ENCODE peak calls at places on chromosomes 16 and 17, in five cellular contexts. One of them, this sample, is unnamed.

GRCh38 chr17:14317383-14317782 is 16.5 kb downstream of the HS3ST3B1 start:
- DNase-seq in SK-N-SH: no peak
- DNase-seq in K562: no peak
- DNase-seq in HepG2: no peak
- DNase-seq in H1: no peak
- DNase-seq in this sample: no peak

GRCh38 chr16:84673203-84673535 is 24.9 kb downstream of the KLHL36 start:
- DNase-seq in SK-N-SH: no peak
- DNase-seq in K562: no peak
- DNase-seq in HepG2: no peak
- DNase-seq in H1: no peak
- DNase-seq in this sample: peak; percentile 5

GRCh38 chr16:23428351-23428750 is 24.6 kb downstream of the COG7 start:
- DNase-seq in SK-N-SH: no peak
- DNase-seq in K562: no peak
- DNase-seq in HepG2: no peak
- DNase-seq in H1: no peak
- DNase-seq in this sample: no peak

GRCh38 chr16:57299009-57299718 is 14.7 kb upstream of the PLLP start:
- DNase-seq in SK-N-SH: peak; percentile 69
- DNase-seq in K562: peak; percentile 44
- DNase-seq in HepG2: peak; percentile 71
- DNase-seq in H1: peak; percentile 68
- DNase-seq in this sample: no peak

GRCh38 chr17:40561871-40562611 is 3.2 kb downstream of the CCR7 start:
- DNase-seq in SK-N-SH: no peak
- DNase-seq in K562: no peak
- DNase-seq in HepG2: no peak
- DNase-seq in H1: no peak
- DNase-seq in this sample: no peak

GRCh38 chr16:3822366-3823045 is 58.0 kb downstream of the CREBBP start:
- DNase-seq in SK-N-SH: no peak
- DNase-seq in K562: no peak
- DNase-seq in HepG2: no peak
- DNase-seq in H1: no peak
- DNase-seq in this sample: no peak

GRCh38 chr16:79372504-79373184 is 227.9 kb downstream of the MAF start:
- DNase-seq in SK-N-SH: no peak
- DNase-seq in K562: no peak
- DNase-seq in HepG2: no peak
- DNase-seq in H1: no peak
- DNase-seq in this sample: no peak

GRCh38 chr17:14011740-14012405 is 57.4 kb upstream of the COX10 start:
- DNase-seq in SK-N-SH: no peak
- DNase-seq in K562: no peak
- DNase-seq in HepG2: no peak
- DNase-seq in H1: no peak
- DNase-seq in this sample: no peak

GRCh38 chr17:45353047-45353446 is 36.2 kb upstream of the MAP3K14 start:
- DNase-seq in SK-N-SH: no peak
- DNase-seq in K562: no peak
- DNase-seq in HepG2: no peak
- DNase-seq in H1: no peak
- DNase-seq in this sample: peak; percentile 64

GRCh38 chr16:65176603-65177002 is 54.7 kb upstream of the CDH11 start:
- DNase-seq in SK-N-SH: no peak
- DNase-seq in K562: no peak
- DNase-seq in HepG2: no peak
- DNase-seq in H1: no peak
- DNase-seq in this sample: no peak

GRCh38 chr16:67901734-67902133 is 8.7 kb downstream of the PSKH1 start:
- DNase-seq in SK-N-SH: no peak
- DNase-seq in K562: no peak
- DNase-seq in HepG2: peak; percentile 59
- DNase-seq in H1: no peak
- DNase-seq in this sample: no peak

GRCh38 chr17:57737450-57737849 is 7.6 kb downstream of the CCDC182 start:
- DNase-seq in SK-N-SH: no peak
- DNase-seq in K562: no peak
- DNase-seq in HepG2: no peak
- DNase-seq in H1: no peak
- DNase-seq in this sample: no peak

GRCh38 chr16:85235988-85236831 is 123.9 kb upstream of the CIBAR2 start:
- DNase-seq in SK-N-SH: no peak
- DNase-seq in K562: no peak
- DNase-seq in HepG2: no peak
- DNase-seq in H1: no peak
- DNase-seq in this sample: no peak

GRCh38 chr16:85778873-85779272 is 20.5 kb downstream of the EMC8 start:
- DNase-seq in SK-N-SH: no peak
- DNase-seq in K562: no peak
- DNase-seq in HepG2: no peak
- DNase-seq in H1: no peak
- DNase-seq in this sample: no peak

GRCh38 chr17:49574283-49574892 is 1.3 kb upstream of the NXPH3 start:
- DNase-seq in SK-N-SH: peak; percentile 33
- DNase-seq in K562: no peak
- DNase-seq in HepG2: no peak
- DNase-seq in H1: no peak
- DNase-seq in this sample: no peak
- TF ChIP-seq GABPA in SK-N-SH: no peak
- TF ChIP-seq GABPA in K562: no peak
- TF ChIP-seq GABPA in HepG2: no peak
- TF ChIP-seq GABPA in H1: no peak
- TF ChIP-seq GABPA in this sample: no peak

DNA sequence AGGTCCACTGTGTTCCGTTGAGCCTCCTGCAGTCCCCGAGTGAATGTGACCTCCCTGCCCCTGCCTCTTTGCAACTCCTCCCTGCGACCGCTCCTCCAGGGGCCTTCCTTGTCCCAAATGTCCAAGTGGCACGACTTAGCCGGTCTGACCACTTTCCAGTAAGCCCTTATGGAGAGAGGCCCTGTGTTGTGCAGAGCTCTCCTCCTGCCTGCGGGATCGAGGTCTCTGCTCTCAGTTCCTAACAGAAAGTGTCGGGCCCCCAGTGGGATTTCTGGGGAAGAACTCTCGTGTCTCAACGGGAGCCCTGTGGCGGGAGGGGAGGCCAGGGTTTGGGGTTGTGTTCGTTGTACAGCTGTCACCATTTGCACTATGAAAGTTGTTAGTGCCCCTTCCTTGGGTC is 234.3 kb downstream of the SEC14L1 start:
- DNase-seq in SK-N-SH: no peak
- DNase-seq in K562: no peak
- DNase-seq in HepG2: no peak
- DNase-seq in H1: no peak
- DNase-seq in this sample: no peak
- H3K4me3 ChIP-seq in SK-N-SH: peak overlapping the region; percentile 88
- H3K4me3 ChIP-seq in K562: no peak overlapping the region
- H3K4me3 ChIP-seq in HepG2: peak overlapping the region; percentile 88
- H3K4me3 ChIP-seq in H1: no peak overlapping the region
- H3K4me3 ChIP-seq in this sample: no peak overlapping the region

DNA sequence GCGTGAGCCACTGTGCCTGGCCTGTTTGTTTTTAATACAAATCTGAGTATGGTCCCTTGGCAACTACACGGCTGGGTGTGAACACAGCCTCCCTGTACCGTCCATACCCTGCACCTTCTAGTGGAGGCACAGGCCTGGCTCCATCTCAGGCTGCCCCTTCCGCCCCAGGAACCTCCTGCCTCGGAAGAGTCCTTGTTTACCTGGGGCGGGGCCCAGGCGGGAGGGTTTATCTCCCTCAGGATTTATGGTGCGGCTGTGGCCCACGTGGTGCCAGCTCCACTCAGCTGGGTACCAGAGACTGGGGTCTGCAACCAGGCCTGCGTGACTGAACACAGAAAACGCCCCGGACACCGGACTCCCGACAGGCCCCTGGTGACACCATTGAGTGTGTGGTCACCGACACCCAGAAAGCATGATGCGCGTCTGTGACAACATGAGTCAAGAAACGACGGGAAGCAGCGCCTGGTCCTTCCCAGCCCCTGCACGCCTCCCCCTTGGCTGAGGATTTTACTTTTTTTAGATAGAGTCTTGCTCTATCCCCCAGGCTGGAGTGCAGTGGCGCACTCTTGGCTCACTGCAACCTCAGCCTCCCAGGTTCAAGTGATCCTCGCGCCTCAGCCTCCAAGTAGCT is 18.9 kb downstream of the UNKL start:
- DNase-seq in SK-N-SH: no peak
- DNase-seq in K562: no peak
- DNase-seq in HepG2: no peak
- DNase-seq in H1: no peak
- DNase-seq in this sample: no peak
- TF ChIP-seq GABPA in SK-N-SH: no peak
- TF ChIP-seq GABPA in K562: no peak
- TF ChIP-seq GABPA in HepG2: no peak
- TF ChIP-seq GABPA in H1: no peak
- TF ChIP-seq GABPA in this sample: no peak

GRCh38 chr16:75379911-75380847 is 53.1 kb downstream of the CFDP1 start:
- DNase-seq in SK-N-SH: no peak
- DNase-seq in K562: no peak
- DNase-seq in HepG2: no peak
- DNase-seq in H1: no peak
- DNase-seq in this sample: peak; percentile 13
- H3K4me3 ChIP-seq in SK-N-SH: no peak overlapping the region
- H3K4me3 ChIP-seq in K562: no peak overlapping the region
- H3K4me3 ChIP-seq in HepG2: no peak overlapping the region
- H3K4me3 ChIP-seq in H1: no peak overlapping the region
- H3K4me3 ChIP-seq in this sample: no peak overlapping the region

DNA sequence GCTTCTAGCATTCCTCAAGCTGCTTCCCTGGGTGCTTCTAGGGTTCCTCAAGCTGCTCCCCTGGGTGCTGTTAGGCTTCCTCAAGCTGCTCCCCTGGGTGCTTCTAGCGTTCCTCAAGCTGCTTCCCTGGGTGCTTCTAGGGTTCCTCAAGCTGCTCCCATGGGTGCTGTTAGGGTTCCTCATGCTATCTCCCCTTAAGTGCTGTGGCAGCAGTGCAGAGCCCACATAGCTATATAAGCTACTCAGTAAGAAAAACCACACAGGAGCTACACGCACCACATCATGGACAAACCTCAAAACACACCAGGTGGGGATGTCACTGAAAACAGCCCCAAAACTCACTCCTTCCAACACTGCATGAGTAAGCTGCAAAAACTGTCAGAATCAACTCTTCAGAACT is 35.2 kb downstream of the ANKRD11 start:
- DNase-seq in SK-N-SH: no peak
- DNase-seq in K562: no peak
- DNase-seq in HepG2: no peak
- DNase-seq in H1: no peak
- DNase-seq in this sample: no peak
- TF ChIP-seq GABPA in SK-N-SH: no peak
- TF ChIP-seq GABPA in K562: no peak
- TF ChIP-seq GABPA in HepG2: no peak
- TF ChIP-seq GABPA in H1: no peak
- TF ChIP-seq GABPA in this sample: no peak

GRCh38 chr17:76451480-76451879 is 1.5 kb downstream of the UBE2O start:
- DNase-seq in SK-N-SH: no peak
- DNase-seq in K562: no peak
- DNase-seq in HepG2: no peak
- DNase-seq in H1: no peak
- DNase-seq in this sample: no peak
- H3K4me3 ChIP-seq in SK-N-SH: peak overlapping the region; percentile 74
- H3K4me3 ChIP-seq in K562: peak overlapping the region; percentile 97
- H3K4me3 ChIP-seq in HepG2: peak overlapping the region; percentile 84
- H3K4me3 ChIP-seq in H1: peak overlapping the region; percentile 82
- H3K4me3 ChIP-seq in this sample: no peak overlapping the region

DNA sequence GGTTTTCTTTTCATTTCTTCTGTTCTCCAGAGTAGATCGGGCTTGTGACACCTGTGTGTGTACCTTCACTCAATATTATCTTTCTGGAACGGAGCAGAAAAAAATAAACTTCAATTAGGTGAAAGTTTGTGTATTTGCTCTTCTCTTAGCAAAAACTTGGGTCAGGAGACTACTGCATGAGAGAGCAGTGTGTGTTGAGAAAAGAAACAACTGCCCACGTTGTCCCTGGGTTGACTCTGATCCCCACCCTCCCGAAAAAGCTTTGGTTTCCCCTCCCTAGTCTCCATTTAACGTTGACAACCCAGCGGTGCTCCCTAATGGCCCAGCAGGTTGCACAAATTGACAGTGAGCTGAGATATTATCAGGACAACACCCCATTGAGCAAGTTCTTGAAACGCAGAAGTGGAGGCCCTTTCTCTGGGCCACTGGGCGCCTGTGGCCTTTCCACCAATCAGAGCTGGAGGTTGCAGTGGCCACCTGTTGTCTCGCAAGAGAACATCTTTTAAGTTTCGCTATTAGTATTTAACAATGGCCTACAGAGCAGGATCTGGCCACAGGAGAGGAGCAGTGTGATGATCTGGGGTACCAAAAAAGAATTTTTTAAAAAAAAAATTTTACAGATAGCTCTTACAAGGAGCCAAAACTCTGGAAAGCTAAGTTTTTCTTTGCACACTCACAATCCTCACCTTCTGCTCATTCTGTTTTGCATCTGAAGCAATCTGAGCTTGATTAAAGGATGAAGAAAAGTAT is 1.5 kb upstream of the TOX3 start:
- DNase-seq in SK-N-SH: no peak
- DNase-seq in K562: no peak
- DNase-seq in HepG2: peak; percentile 75
- DNase-seq in H1: peak; percentile 50
- DNase-seq in this sample: no peak
- TF ChIP-seq GABPA in SK-N-SH: no peak
- TF ChIP-seq GABPA in K562: no peak
- TF ChIP-seq GABPA in HepG2: no peak
- TF ChIP-seq GABPA in H1: no peak
- TF ChIP-seq GABPA in this sample: no peak